ENCODE peak calls at places on chromosomes 6 and 20, in seven cellular contexts. L, V, A, S, R, C and I are unnamed samples.

GRCh38 chr20:6533828-6534388 is 233.6 kb upstream of the BMP2 start:
- DNase-seq in L (no peak), V (no peak), A (no peak), S (no peak), R (no peak), C (no peak), I (no peak)

GRCh38 chr6:159720708-159721107 is 6.6 kb upstream of the WTAP start:
- DNase-seq in L (peak; percentile 81), V (no peak), A (no peak), S (no peak), R (peak; percentile 9), C (no peak), I (no peak)

GRCh38 chr6:5998236-5998635 is 8.5 kb downstream of the NRN1 start:
- DNase-seq in L (no peak), V (no peak), A (no peak), S (no peak), R (no peak), C (no peak), I (no peak)

GRCh38 chr6:163986313-163986712 is 571.8 kb downstream of the QKI start:
- DNase-seq in L (no peak), V (no peak), A (no peak), S (no peak), R (no peak), C (no peak), I (no peak)

GRCh38 chr20:16942702-16943101 is 194.5 kb downstream of the OTOR start:
- DNase-seq in L (no peak), V (no peak), A (no peak), S (no peak), R (no peak), C (no peak), I (no peak)

GRCh38 chr6:5036309-5036708 is 32.5 kb upstream of the RPP40 start:
- DNase-seq in L (peak; percentile 58), V (no peak), A (no peak), S (peak; percentile 57), R (no peak), C (no peak), I (peak; percentile 77)

GRCh38 chr6:5850848-5851255 is 155.9 kb downstream of the NRN1 start:
- DNase-seq in L (no peak), V (no peak), A (no peak), S (peak; percentile 47), R (no peak), C (no peak), I (no peak)

GRCh38 chr6:10373642-10374359 is 41.1 kb downstream of the TFAP2A start:
- DNase-seq in L (no peak), V (no peak), A (no peak), S (no peak), R (no peak), C (peak; percentile 49), I (no peak)

GRCh38 chr6:154154389-154154967 is 115.4 kb downstream of the OPRM1 start:
- DNase-seq in L (peak; percentile 83), V (peak; percentile 51), A (no peak), S (peak; percentile 64), R (peak; percentile 59), C (peak; percentile 57), I (peak; percentile 42)

GRCh38 chr6:79802657-79803310 is 144.6 kb downstream of the ELOVL4 start:
- DNase-seq in L (no peak), V (no peak), A (no peak), S (no peak), R (no peak), C (no peak), I (no peak)

GRCh38 chr20:59948828-59949720 is 8.9 kb downstream of the FAM217B start:
- DNase-seq in L (peak; percentile 53), V (no peak), A (no peak), S (peak; percentile 19), R (no peak), C (peak; percentile 58), I (no peak)

GRCh38 chr20:61562897-61563504 is 310.9 kb downstream of the CDH4 start:
- DNase-seq in L (no peak), V (no peak), A (no peak), S (no peak), R (no peak), C (no peak), I (no peak)

GRCh38 chr20:208937-209566 is 18.0 kb upstream of the DEFB129 start:
- DNase-seq in L (peak; percentile 22), V (no peak), A (no peak), S (no peak), R (no peak), C (peak; percentile 79), I (no peak)

GRCh38 chr20:18973499-18974173 is 160.1 kb downstream of the SCP2D1 start:
- DNase-seq in L (peak; percentile 23), V (no peak), A (no peak), S (no peak), R (no peak), C (no peak), I (no peak)

GRCh38 chr20:45465492-45466266 is 3.9 kb upstream of the WFDC2 start:
- DNase-seq in L (peak; percentile 52), V (no peak), A (no peak), S (no peak), R (no peak), C (no peak), I (no peak)

GRCh38 chr20:34074101-34074760 is 37.8 kb downstream of the EIF2S2 start:
- DNase-seq in L (no peak), V (no peak), A (no peak), S (no peak), R (no peak), C (peak; percentile 17), I (no peak)

DNA sequence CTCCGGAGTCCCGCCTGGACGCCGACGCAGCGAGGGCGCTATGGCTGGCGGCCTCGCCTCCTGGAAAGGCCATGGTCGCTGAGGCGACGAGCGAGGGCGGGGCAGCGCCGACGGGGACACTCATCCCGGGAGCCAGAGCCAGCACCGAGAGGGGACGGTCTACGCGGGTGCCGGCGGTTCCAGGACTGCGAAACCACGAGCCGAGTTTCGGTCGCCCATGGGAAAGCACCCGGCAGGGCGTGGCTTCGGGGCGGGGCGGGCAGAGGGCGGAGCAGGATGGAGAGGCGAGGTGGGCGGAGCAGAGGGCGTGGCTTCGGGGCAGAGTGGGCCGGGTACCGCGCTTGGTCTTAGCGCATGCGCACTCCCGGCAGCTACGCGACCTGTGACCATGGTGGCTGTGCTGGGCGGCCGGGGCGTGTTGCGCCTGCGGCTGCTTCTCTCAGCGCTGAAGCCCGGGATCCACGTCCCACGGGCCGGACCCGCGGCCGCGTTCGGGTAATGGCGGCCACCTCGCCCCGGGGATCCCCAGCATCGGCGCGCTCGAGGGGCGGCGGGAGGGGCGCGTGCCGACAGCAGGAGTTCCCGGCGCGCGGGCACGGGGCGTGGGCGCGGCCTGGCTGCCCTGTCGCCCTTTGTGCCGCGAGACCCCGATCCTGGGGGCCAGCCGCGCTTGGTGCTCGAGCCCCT is at the start of gene BPHL:
- DNase-seq in L (peak; percentile 99), V (peak; percentile 96), A (peak; percentile 100), S (peak; percentile 100), R (peak; percentile 98), C (peak; percentile 92), I (peak; percentile 100)
- TF ChIP-seq CTCF in L (no peak), V (no peak), A (peak; percentile 7), S (no peak), R (peak; percentile 52), C (no peak), I (no peak)

GRCh38 chr20:51545515-51545914 is 3.0 kb upstream of the NFATC2 start:
- DNase-seq in L (no peak), V (no peak), A (no peak), S (no peak), R (no peak), C (no peak), I (no peak)

GRCh38 chr20:51542033-51542893 is at the start of gene NFATC2:
- DNase-seq in L (peak; percentile 64), V (no peak), A (peak; percentile 77), S (peak; percentile 71), R (no peak), C (no peak), I (peak; percentile 37)

GRCh38 chr20:51542894-51543788 is 622 bp upstream of the NFATC2 start:
- DNase-seq in L (no peak), V (no peak), A (no peak), S (no peak), R (no peak), C (no peak), I (no peak)

GRCh38 chr20:51540585-51540984 is 1.9 kb downstream of the NFATC2 start:
- DNase-seq in L (no peak), V (no peak), A (no peak), S (no peak), R (no peak), C (no peak), I (no peak)

GRCh38 chr20:51541189-51542032 is 1.1 kb downstream of the NFATC2 start:
- DNase-seq in L (peak; percentile 72), V (no peak), A (no peak), S (peak; percentile 29), R (peak; percentile 12), C (peak; percentile 48), I (peak; percentile 21)
- TF ChIP-seq CTCF in L (no peak), V (no peak), A (no peak), S (no peak), R (no peak), C (no peak), I (no peak)

GRCh38 chr20:64050261-64051032 is 1.0 kb upstream of the SOX18 start:
- DNase-seq in L (no peak), V (no peak), A (no peak), S (no peak), R (no peak), C (no peak), I (no peak)
- TF ChIP-seq CTCF in L (no peak), V (no peak), A (no peak), S (no peak), R (no peak), C (no peak), I (no peak)

GRCh38 chr6:70210462-70210861 is 92.4 kb downstream of the COL9A1 start:
- DNase-seq in L (no peak), V (no peak), A (no peak), S (no peak), R (no peak), C (no peak), I (no peak)
- TF ChIP-seq CTCF in L (no peak), V (no peak), A (no peak), S (peak; percentile 50), R (no peak), C (peak; percentile 39), I (no peak)

GRCh38 chr6:34508425-34508824 is 42.5 kb downstream of the PACSIN1 start:
- DNase-seq in L (no peak), V (no peak), A (no peak), S (no peak), R (no peak), C (peak; percentile 29), I (no peak)
- TF ChIP-seq CTCF in L (no peak), V (no peak), A (no peak), S (no peak), R (no peak), C (peak; percentile 66), I (peak; percentile 25)

DNA sequence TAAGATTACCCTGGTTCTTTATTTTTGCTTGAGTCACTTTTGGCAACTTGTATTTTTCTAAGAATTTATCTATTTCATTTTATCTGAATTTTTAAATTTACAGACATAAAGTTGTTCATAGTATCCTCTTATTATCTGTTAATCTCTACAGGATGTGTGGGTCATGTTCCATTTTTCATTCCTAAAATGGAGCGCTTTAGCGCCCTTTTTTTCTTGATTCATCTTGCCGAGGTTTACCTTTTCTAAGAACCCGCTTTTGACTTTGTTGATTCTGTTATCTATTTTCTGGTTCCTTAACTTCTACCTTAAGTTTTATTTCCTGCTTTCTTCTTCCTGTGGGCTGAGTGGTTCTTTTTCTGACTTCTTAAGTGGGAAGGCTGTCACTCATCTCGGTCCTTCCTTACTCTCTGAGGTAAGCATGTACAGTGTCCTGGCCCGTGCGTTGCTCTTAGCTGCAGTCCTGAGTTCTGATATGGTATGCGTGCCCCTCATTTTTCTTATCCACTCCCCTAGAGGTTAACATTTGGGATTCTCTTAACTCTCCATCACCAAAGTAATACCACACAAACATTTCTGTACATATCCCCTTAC is 399.8 kb downstream of the CDC5L start:
- DNase-seq in L (no peak), V (no peak), A (no peak), S (no peak), R (no peak), C (no peak), I (no peak)
- TF ChIP-seq CTCF in L (no peak), V (no peak), A (no peak), S (no peak), R (no peak), C (no peak), I (no peak)